ENCODE peak calls at places on chromosomes 6 and 20, in four cellular contexts. Z is HL-60, E is HCT116, T is omental fat pad. C is an unnamed sample.
A peak's percentile ranks its signal among the peaks of the same experiment; 100 is the strongest.

GRCh38 chr20:25692499-25692898 is 4.2 kb downstream of the ZNF337 start:
- DNase-seq in T (no peak), E (no peak), Z (no peak), C (no peak)

GRCh38 chr20:53369871-53370270 is 223.8 kb downstream of the ZNF217 start:
- DNase-seq in Z (no peak), E (no peak), T (no peak), C (no peak)

GRCh38 chr6:42088101-42088591 is 37.8 kb downstream of the TAF8 start:
- DNase-seq in E (no peak), T (no peak), Z (no peak), C (no peak)

GRCh38 chr6:137767465-137767864 is 99.6 kb upstream of the TNFAIP3 start:
- DNase-seq in Z (no peak), T (no peak), E (no peak), C (no peak)

GRCh38 chr20:59817406-59817805 is 116.0 kb downstream of the SYCP2 start:
- DNase-seq in E (no peak), Z (no peak), T (no peak), C (no peak)

GRCh38 chr6:80217799-80218198 is 111.3 kb downstream of the BCKDHB start:
- DNase-seq in E (no peak), T (no peak), Z (no peak), C (no peak)

GRCh38 chr6:129936329-129937165 is 75.4 kb upstream of the TMEM244 start:
- DNase-seq in E (peak; percentile 81), Z (peak; percentile 41), T (no peak), C (no peak)

GRCh38 chr6:56724455-56724854 is 81.8 kb upstream of the DST start:
- DNase-seq in T (no peak), E (no peak), Z (no peak), C (no peak)

GRCh38 chr6:13395272-13396237 is 67.2 kb upstream of the TBC1D7 start:
- DNase-seq in T (peak; percentile 71), Z (peak; percentile 90), E (no peak), C (no peak)

GRCh38 chr6:1311400-1312192 is at the start of gene FOXQ1:
- DNase-seq in T (no peak), E (peak; percentile 21), Z (peak; percentile 14), C (peak; percentile 80)

GRCh38 chr6:84062519-84063154 is 29.1 kb downstream of the MRAP2 start:
- DNase-seq in E (no peak), T (no peak), Z (no peak), C (no peak)

GRCh38 chr20:2692036-2692885 is at the start of gene EBF4:
- DNase-seq in Z (no peak), T (no peak), E (no peak), C (no peak)
- TF ChIP-seq CTCF in Z (no peak), T (no peak), E (no peak), C (no peak)

GRCh38 chr6:53679446-53679933 is 13.9 kb upstream of the KLHL31 start:
- DNase-seq in T (no peak), E (peak; percentile 60), Z (peak; percentile 10), C (no peak)
- TF ChIP-seq CTCF in T (no peak), E (peak; percentile 59), Z (no peak), C (peak; percentile 52)

GRCh38 chr20:63539092-63539430 is 1.9 kb upstream of the PTK6 start:
- DNase-seq in E (no peak), Z (no peak), T (no peak), C (no peak)

GRCh38 chr20:63536997-63537524 is at the start of gene PTK6:
- DNase-seq in Z (peak; percentile 77), T (no peak), E (no peak), C (no peak)

GRCh38 chr20:63537525-63538203 is 488 bp upstream of the PTK6 start:
- DNase-seq in Z (peak; percentile 86), T (peak; percentile 64), E (peak; percentile 93), C (no peak)

GRCh38 chr20:63539441-63540370 is 2.5 kb upstream of the PTK6 start:
- DNase-seq in E (no peak), Z (no peak), T (no peak), C (no peak)

GRCh38 chr20:63538204-63539091 is 1.3 kb upstream of the PTK6 start:
- DNase-seq in T (no peak), E (no peak), Z (no peak), C (no peak)
- TF ChIP-seq CTCF in T (no peak), E (no peak), Z (no peak), C (peak; percentile 63)

GRCh38 chr20:50456452-50457324 is 53.5 kb upstream of the PTPN1 start:
- DNase-seq in Z (no peak), T (no peak), E (no peak), C (no peak)
- TF ChIP-seq CTCF in Z (no peak), T (no peak), E (peak; percentile 17), C (no peak)

GRCh38 chr6:43361269-43361668 is 8.2 kb downstream of the ZNF318 start:
- DNase-seq in E (no peak), T (no peak), Z (no peak), C (no peak)
- TF ChIP-seq CTCF in E (no peak), T (no peak), Z (no peak), C (no peak)

GRCh38 chr20:58531657-58532056 is 16.5 kb upstream of the APCDD1L start:
- DNase-seq in Z (no peak), T (no peak), E (no peak), C (no peak)
- TF ChIP-seq CTCF in Z (no peak), T (no peak), E (no peak), C (no peak)

GRCh38 chr6:149558029-149558428 is 8.1 kb upstream of the GINM1 start:
- DNase-seq in Z (no peak), E (no peak), T (no peak), C (no peak)

GRCh38 chr6:149563203-149563927 is 2.8 kb upstream of the GINM1 start:
- DNase-seq in T (no peak), E (no peak), Z (no peak), C (no peak)

GRCh38 chr6:149559389-149559788 is 6.8 kb upstream of the GINM1 start:
- DNase-seq in Z (no peak), E (no peak), T (no peak), C (no peak)

GRCh38 chr6:149563928-149564325 is 2.2 kb upstream of the GINM1 start:
- DNase-seq in Z (no peak), E (no peak), T (no peak), C (no peak)

DNA sequence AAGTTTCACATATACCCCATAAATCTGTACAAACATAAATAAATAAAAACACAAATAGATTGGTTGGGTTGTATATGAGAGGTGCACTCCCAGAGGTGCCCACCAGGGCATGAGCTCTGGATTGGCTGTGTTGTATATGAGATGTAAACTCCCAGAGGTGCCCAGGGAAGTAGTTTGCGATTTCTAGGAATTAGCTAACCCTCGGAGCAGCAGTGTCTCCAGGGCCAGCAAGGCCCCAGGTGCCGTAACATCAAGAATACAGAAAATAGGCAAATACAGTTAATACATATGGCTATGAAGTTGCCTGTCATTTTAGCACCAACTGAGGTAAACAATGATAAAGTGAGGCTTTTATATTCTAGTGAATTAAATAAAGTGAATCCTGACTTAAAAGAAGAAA is 5.4 kb upstream of the GINM1 start:
- DNase-seq in Z (peak; percentile 26), E (peak; percentile 58), T (no peak), C (no peak)
- TF ChIP-seq CTCF in Z (peak; percentile 53), E (no peak), T (no peak), C (peak; percentile 72)

GRCh38 chr6:32972353-32973143 is 4.2 kb downstream of the BRD2 start:
- DNase-seq in E (no peak), Z (peak; percentile 33), T (no peak), C (no peak)

GRCh38 chr6:32970413-32971244 is 2.2 kb downstream of the BRD2 start:
- DNase-seq in E (peak; percentile 60), T (peak; percentile 65), Z (peak; percentile 86), C (peak; percentile 86)

GRCh38 chr6:32971245-32971580 is 2.8 kb downstream of the BRD2 start:
- DNase-seq in T (no peak), Z (no peak), E (no peak), C (no peak)

GRCh38 chr6:32973144-32973854 is 4.9 kb downstream of the BRD2 start:
- DNase-seq in T (peak; percentile 51), E (no peak), Z (no peak), C (no peak)

GRCh38 chr6:32971581-32972352 is 3.4 kb downstream of the BRD2 start:
- DNase-seq in Z (peak; percentile 100), T (peak; percentile 95), E (peak; percentile 100), C (peak; percentile 100)
- TF ChIP-seq CTCF in Z (no peak), T (no peak), E (no peak), C (peak; percentile 35)

GRCh38 chr6:3011592-3011991 is 11.9 kb downstream of the NQO2 start:
- DNase-seq in T (no peak), Z (no peak), E (no peak), C (no peak)

GRCh38 chr6:3013901-3014674 is 14.4 kb downstream of the NQO2 start:
- DNase-seq in T (no peak), E (no peak), Z (no peak), C (no peak)

GRCh38 chr6:3015144-3015543 is 15.4 kb downstream of the NQO2 start:
- DNase-seq in T (no peak), Z (no peak), E (no peak), C (no peak)

GRCh38 chr6:3014675-3015066 is 15.0 kb downstream of the NQO2 start:
- DNase-seq in E (no peak), Z (no peak), T (no peak), C (no peak)

DNA sequence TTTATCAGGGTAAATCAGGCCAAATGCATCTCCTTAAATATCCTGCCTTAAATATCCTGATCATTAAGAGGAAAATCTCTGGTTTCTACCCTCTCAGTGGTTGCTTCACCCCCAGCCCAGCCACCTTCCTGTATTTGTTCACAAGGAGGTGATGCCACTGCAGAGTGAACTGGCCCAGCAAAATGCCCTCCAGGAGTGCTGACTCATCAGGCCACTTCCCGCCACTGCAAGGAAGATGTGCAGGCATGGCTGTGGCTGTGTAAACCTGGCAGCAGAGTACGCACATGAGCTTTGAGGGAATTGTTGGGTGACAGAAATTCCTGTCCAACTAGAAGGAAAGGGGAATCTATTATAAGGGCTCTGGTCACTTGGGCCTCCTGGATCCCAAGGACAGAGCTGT is 13.8 kb downstream of the NQO2 start:
- DNase-seq in T (no peak), E (no peak), Z (peak; percentile 93), C (no peak)
- TF ChIP-seq CTCF in T (no peak), E (no peak), Z (no peak), C (no peak)

C was measured in type B pancreatic cell.